ENCODE peak calls at places on chromosomes 3 and 15, in eight cellular contexts. M, I, E, Q, Z, N, G and R are unnamed samples.

GRCh38 chr3:64687381-64687780 is 419 bp downstream of the ADAMTS9 start:
- DNase-seq in N (no peak), G (no peak), M (no peak), Q (no peak), E (no peak), Z (peak; percentile 10), I (no peak), R (no peak)

GRCh38 chr3:45225465-45226205 is 452 bp downstream of the TMEM158 start:
- DNase-seq in G (no peak), I (no peak), N (peak; percentile 61), M (no peak), Z (no peak), Q (no peak), E (no peak), R (no peak)

GRCh38 chr3:146160964-146161724 is at the start of gene PLOD2:
- DNase-seq in G (peak; percentile 38), Z (peak; percentile 87), N (peak; percentile 89), Q (peak; percentile 60), M (peak; percentile 84), E (peak; percentile 56), I (peak; percentile 92), R (peak; percentile 83)

GRCh38 chr3:43872901-43873300 is 182.2 kb downstream of the ABHD5 start:
- DNase-seq in E (peak; percentile 45), M (no peak), Q (no peak), N (no peak), Z (no peak), G (no peak), I (peak; percentile 41), R (no peak)

GRCh38 chr3:195260286-195260905 is 10.6 kb downstream of the XXYLT1 start:
- DNase-seq in N (no peak), G (no peak), M (no peak), Q (no peak), E (no peak), Z (peak; percentile 46), I (no peak), R (peak; percentile 43)

GRCh38 chr3:159761377-159761776 is 227.3 kb upstream of the IL12A start:
- DNase-seq in I (peak; percentile 63), N (peak; percentile 73), Z (no peak), E (no peak), G (no peak), Q (no peak), M (peak; percentile 44), R (peak; percentile 15)

GRCh38 chr3:66165679-66166078 is 55.1 kb upstream of the SLC25A26 start:
- DNase-seq in N (no peak), Z (no peak), Q (no peak), E (no peak), M (no peak), I (no peak), G (no peak), R (no peak)

GRCh38 chr3:192409838-192410683 is 317.3 kb downstream of the FGF12 start:
- DNase-seq in Z (no peak), E (peak; percentile 54), G (no peak), Q (no peak), N (no peak), I (no peak), M (no peak), R (peak; percentile 48)

GRCh38 chr3:122077293-122078234 is 22.4 kb downstream of the CD86 start:
- DNase-seq in M (no peak), G (no peak), E (no peak), I (no peak), N (no peak), Z (no peak), Q (no peak), R (no peak)

GRCh38 chr3:152505926-152506325 is 237.2 kb downstream of the MBNL1 start:
- DNase-seq in G (no peak), E (no peak), Z (no peak), I (no peak), M (no peak), Q (no peak), N (no peak), R (no peak)

GRCh38 chr3:165854696-165855095 is 17.5 kb upstream of the BCHE start:
- DNase-seq in Z (no peak), E (no peak), G (no peak), Q (no peak), I (no peak), M (no peak), N (no peak), R (no peak)

GRCh38 chr3:127384717-127385539 is 97.1 kb upstream of the PRR20G start:
- DNase-seq in I (no peak), G (no peak), Z (no peak), M (peak; percentile 18), Q (peak; percentile 40), E (no peak), N (no peak), R (no peak)

GRCh38 chr15:42921049-42921731 is 612 bp upstream of the TTBK2 start:
- DNase-seq in N (peak; percentile 61), E (no peak), Z (peak; percentile 9), I (peak; percentile 8), M (peak; percentile 27), G (peak; percentile 30), Q (no peak), R (peak; percentile 31)

GRCh38 chr3:47713655-47714054 is 68.0 kb downstream of the SMARCC1 start:
- DNase-seq in Q (no peak), M (no peak), G (no peak), I (peak; percentile 63), Z (no peak), N (no peak), E (no peak), R (no peak)

GRCh38 chr3:14460342-14461005 is 58.1 kb downstream of the SLC6A6 start:
- DNase-seq in I (peak; percentile 93), Z (peak; percentile 78), G (peak; percentile 38), N (no peak), M (peak; percentile 88), E (no peak), Q (peak; percentile 72), R (peak; percentile 87)

GRCh38 chr3:10116138-10116460 is 624 bp downstream of the BRK1 start:
- DNase-seq in I (peak; percentile 54), M (no peak), E (peak; percentile 12), G (no peak), Q (no peak), Z (no peak), N (no peak), R (no peak)

GRCh38 chr3:65650247-65650646 is 388.5 kb downstream of the MAGI1 start:
- DNase-seq in N (no peak), I (no peak), G (no peak), Q (no peak), E (no peak), M (no peak), Z (no peak), R (no peak)

GRCh38 chr3:39725321-39725720 is 84.1 kb upstream of the MYRIP start:
- DNase-seq in I (no peak), E (no peak), M (no peak), N (no peak), Z (no peak), G (no peak), Q (no peak), R (no peak)

GRCh38 chr3:151135548-151136337 is 50.3 kb downstream of the MED12L start:
- DNase-seq in I (no peak), M (peak; percentile 66), E (no peak), Q (no peak), Z (peak; percentile 62), N (no peak), G (no peak), R (peak; percentile 28)

GRCh38 chr3:48222616-48223513 is at the start of gene CAMP:
- DNase-seq in N (peak; percentile 77), Q (peak; percentile 92), I (peak; percentile 30), M (peak; percentile 61), E (no peak), G (peak; percentile 75), Z (peak; percentile 79), R (peak; percentile 42)

GRCh38 chr3:188923671-188924070 is 248.1 kb upstream of the TPRG1 start:
- DNase-seq in Q (no peak), Z (no peak), I (no peak), M (no peak), G (no peak), E (no peak), N (no peak), R (no peak)
- H3K4me3 ChIP-seq in Q (no peak overlapping the region), Z (no peak overlapping the region), I (no peak overlapping the region), M (no peak overlapping the region), G (no peak overlapping the region), E (no peak overlapping the region), N (no peak overlapping the region), R (no peak overlapping the region)

GRCh38 chr3:124812291-124813265 is 74.6 kb downstream of the ITGB5 start:
- DNase-seq in Z (peak; percentile 58), N (peak; percentile 90), Q (no peak), E (peak; percentile 94), G (peak; percentile 76), M (peak; percentile 64), I (peak; percentile 99), R (peak; percentile 43)
- TF ChIP-seq POLR2A in Z (peak; percentile 23), N (peak; percentile 62), Q (no peak), E (no peak), G (no peak), M (no peak), I (no peak), R (no peak)

GRCh38 chr15:89399070-89399389 is 64.4 kb upstream of the POLG start:
- DNase-seq in I (no peak), E (no peak), N (no peak), G (no peak), Z (no peak), Q (no peak), M (no peak), R (no peak)
- H3K4me3 ChIP-seq in I (no peak overlapping the region), E (peak overlapping the region; percentile 79), N (no peak overlapping the region), G (no peak overlapping the region), Z (no peak overlapping the region), Q (peak overlapping the region; percentile 68), M (peak overlapping the region; percentile 32), R (no peak overlapping the region)

DNA sequence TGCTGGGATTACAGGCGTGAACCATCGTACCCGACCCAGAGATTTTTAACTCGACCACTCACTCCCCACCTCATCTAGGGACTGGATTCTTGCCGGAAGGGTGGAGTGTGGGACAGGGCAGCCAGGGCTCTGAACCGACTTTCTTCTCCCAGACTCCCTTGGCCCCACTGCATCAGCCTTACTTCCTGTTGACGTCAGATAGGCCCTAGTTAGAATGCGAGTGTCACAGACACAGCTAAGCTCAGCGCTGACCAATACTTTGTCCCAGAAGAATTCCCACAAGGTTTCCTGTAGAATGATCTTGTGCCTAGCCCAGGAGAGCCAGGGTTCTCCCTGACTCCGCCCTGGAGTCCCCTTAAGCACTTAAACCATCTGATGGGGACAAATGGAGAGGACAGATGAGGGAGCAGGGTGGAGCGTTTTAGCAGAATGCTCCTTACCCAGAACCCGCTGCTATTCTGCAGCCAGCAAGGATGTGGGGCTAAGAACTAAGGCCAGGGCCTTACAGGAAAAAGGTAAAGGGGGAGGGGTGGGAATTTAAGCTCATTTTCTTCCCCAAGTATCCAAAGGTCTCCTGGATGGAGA is 5.8 kb upstream of the TUSC2 start:
- DNase-seq in M (no peak), E (no peak), I (peak; percentile 86), G (no peak), Q (no peak), N (no peak), Z (no peak), R (no peak)
- TF ChIP-seq POLR2A in M (no peak), E (no peak), I (peak; percentile 57), G (no peak), Q (no peak), N (no peak), Z (peak; percentile 19), R (peak; percentile 10)

DNA sequence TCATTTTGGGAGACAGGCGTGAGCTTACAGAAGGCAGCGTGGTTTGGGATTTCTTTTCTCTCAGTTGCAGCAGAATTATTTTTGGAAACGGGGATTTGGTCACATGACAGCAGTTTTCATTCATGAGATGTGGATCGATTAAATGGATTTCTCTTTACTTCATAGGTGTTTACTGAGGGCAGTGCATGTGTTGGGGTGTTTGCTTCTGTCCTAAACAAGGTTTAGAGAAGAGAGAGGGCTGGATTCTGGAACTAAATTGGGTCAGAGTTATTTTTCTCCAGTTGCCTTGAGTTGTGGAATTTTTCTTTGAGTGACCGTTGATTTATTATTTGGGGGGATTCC is 18.6 kb upstream of the TRAK1 start:
- DNase-seq in N (no peak), I (no peak), Z (no peak), Q (no peak), E (no peak), G (no peak), M (no peak), R (no peak)
- H3K4me3 ChIP-seq in N (peak overlapping the region; percentile 9), I (no peak overlapping the region), Z (no peak overlapping the region), Q (peak overlapping the region; percentile 41), E (no peak overlapping the region), G (no peak overlapping the region), M (no peak overlapping the region), R (no peak overlapping the region)